ENCODE peak calls at places on chromosomes 3 and 15, in ten cellular contexts. R, A, G, M, Q, D, B, C, O and I are unnamed samples.
A peak's percentile ranks its signal among the peaks of the same experiment; 100 is the strongest.

GRCh38 chr3:188021041-188021440 is 132.9 kb upstream of the LPP start:
- DNase-seq in B (no peak), M (no peak), O (no peak), Q (peak; percentile 13), C (no peak), G (no peak), R (no peak), D (no peak), A (no peak), I (no peak)

GRCh38 chr3:171792549-171792948 is 17.7 kb downstream of the PLD1 start:
- DNase-seq in C (no peak), D (no peak), R (no peak), M (no peak), A (no peak), B (no peak), G (peak; percentile 48), O (no peak), Q (no peak), I (no peak)

GRCh38 chr3:175728566-175728965 is 869.4 kb downstream of the NAALADL2 start:
- DNase-seq in C (no peak), D (no peak), O (no peak), Q (no peak), M (no peak), G (no peak), B (no peak), R (no peak), A (no peak), I (no peak)

GRCh38 chr3:10551821-10552630 is 46.6 kb upstream of the ATP2B2 start:
- DNase-seq in O (peak; percentile 85), R (peak; percentile 47), Q (peak; percentile 19), D (peak; percentile 12), A (peak; percentile 49), C (peak; percentile 78), G (no peak), M (no peak), B (peak; percentile 53), I (no peak)

GRCh38 chr3:169034401-169034800 is 629.1 kb downstream of the MECOM start:
- DNase-seq in Q (peak; percentile 67), O (no peak), C (no peak), R (no peak), A (no peak), M (no peak), B (no peak), D (no peak), G (no peak), I (no peak)

GRCh38 chr3:43343778-43344177 is 57.4 kb downstream of the SNRK start:
- DNase-seq in O (no peak), Q (no peak), M (no peak), C (no peak), D (no peak), B (no peak), G (no peak), R (no peak), A (no peak), I (no peak)

GRCh38 chr3:23221136-23221535 is 18.0 kb downstream of the UBE2E2 start:
- DNase-seq in M (no peak), B (no peak), Q (no peak), C (no peak), R (no peak), G (no peak), A (no peak), D (no peak), O (no peak), I (no peak)

GRCh38 chr3:72178463-72179106 is 393.6 kb upstream of the PROK2 start:
- DNase-seq in A (no peak), R (no peak), D (no peak), O (no peak), G (no peak), B (no peak), C (no peak), Q (no peak), M (no peak), I (no peak)

GRCh38 chr15:28960979-28961378 is 75.2 kb downstream of the APBA2 start:
- DNase-seq in M (no peak), C (no peak), R (no peak), D (no peak), O (no peak), Q (peak; percentile 95), B (no peak), G (no peak), A (no peak), I (no peak)

GRCh38 chr3:168620854-168621253 is 525.1 kb upstream of the GOLIM4 start:
- DNase-seq in M (peak; percentile 88), Q (no peak), B (no peak), O (no peak), G (no peak), C (no peak), D (no peak), R (no peak), A (no peak), I (peak; percentile 59)

GRCh38 chr3:182389041-182389815 is 404.1 kb upstream of the ATP11B start:
- DNase-seq in O (no peak), M (no peak), Q (no peak), D (no peak), B (no peak), R (no peak), A (no peak), C (no peak), G (no peak), I (no peak)

GRCh38 chr3:184448321-184449160 is 68.7 kb downstream of the CHRD start:
- DNase-seq in A (no peak), C (peak; percentile 66), O (no peak), R (no peak), Q (peak; percentile 71), M (no peak), D (no peak), G (no peak), B (no peak), I (no peak)

GRCh38 chr3:119557874-119558264 is 1.5 kb downstream of the CD80 start:
- DNase-seq in B (no peak), O (no peak), A (no peak), M (no peak), G (no peak), C (no peak), Q (no peak), R (no peak), D (no peak), I (no peak)

GRCh38 chr3:136512391-136512790 is 239.8 kb downstream of the STAG1 start:
- DNase-seq in O (no peak), C (no peak), A (no peak), M (no peak), B (no peak), D (no peak), G (no peak), R (no peak), Q (peak; percentile 68), I (no peak)

GRCh38 chr15:67708500-67708899 is 116.8 kb upstream of the SKOR1 start:
- DNase-seq in Q (no peak), R (no peak), D (no peak), M (no peak), C (no peak), A (no peak), B (no peak), G (no peak), O (no peak), I (no peak)

DNA sequence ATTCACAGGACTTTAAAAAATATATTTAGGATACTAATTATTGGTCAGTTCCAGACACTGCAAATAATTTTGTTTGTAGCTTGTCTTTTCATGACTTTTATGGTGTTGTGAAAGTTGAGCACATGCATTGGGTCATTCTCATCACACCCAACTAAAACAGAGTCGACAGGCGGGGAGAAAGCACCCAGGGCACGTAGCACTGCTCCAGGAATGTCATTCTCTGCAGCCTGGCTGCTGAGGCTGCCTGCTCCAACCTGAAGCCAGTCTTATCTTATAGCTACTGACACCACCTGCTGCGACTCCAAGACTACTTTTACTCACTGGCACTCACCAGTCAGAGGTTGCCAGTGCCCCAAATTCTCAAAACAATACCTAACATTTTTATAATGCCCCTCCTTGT is 56.9 kb downstream of the ACAD9 start:
- DNase-seq in C (no peak), B (no peak), M (no peak), G (no peak), D (no peak), Q (no peak), A (no peak), R (no peak), O (no peak), I (no peak)
- H3K27me3 ChIP-seq in C (no peaks in the 10 kb centered on the region), B (peaks cover 3% of the 10 kb centered on the region), M (no peaks in the 10 kb centered on the region), G (no peaks in the 10 kb centered on the region), D (peaks cover 4% of the 10 kb centered on the region), Q (peaks cover 28% of the 10 kb centered on the region), A (no peaks in the 10 kb centered on the region), R (no peaks in the 10 kb centered on the region), O (no peaks in the 10 kb centered on the region), I (no peaks in the 10 kb centered on the region)

GRCh38 chr15:59166156-59166555 is 40.5 kb upstream of the LDHAL6B start:
- DNase-seq in R (no peak), B (no peak), O (no peak), D (no peak), G (no peak), M (no peak), C (no peak), Q (peak; percentile 27), A (no peak), I (no peak)
- H3K27ac ChIP-seq in R (no peak overlapping the region), B (no peak overlapping the region), O (peak overlapping the region; percentile 68), D (peak overlapping the region; percentile 23), G (no peak overlapping the region), M (no peak overlapping the region), C (no peak overlapping the region), Q (peak overlapping the region; percentile 52), A (no peak overlapping the region), I (no peak overlapping the region)

GRCh38 chr3:58135712-58136543 is 74.8 kb downstream of the DNASE1L3 start:
- DNase-seq in Q (no peak), D (no peak), R (no peak), B (no peak), A (no peak), C (no peak), O (no peak), G (peak; percentile 90), M (peak; percentile 13), I (no peak)
- H3K36me3 ChIP-seq in Q (peaks cover 72% of the 10 kb centered on the region), D (peaks cover 95% of the 10 kb centered on the region), R (no peaks in the 10 kb centered on the region), B (peaks cover 30% of the 10 kb centered on the region), A (peaks cover 22% of the 10 kb centered on the region), C (peaks cover 22% of the 10 kb centered on the region), O (peaks cover 67% of the 10 kb centered on the region), G (peaks cover 70% of the 10 kb centered on the region), M (peaks cover 49% of the 10 kb centered on the region), I (peaks cover 12% of the 10 kb centered on the region)

GRCh38 chr3:53630547-53630946 is 136.1 kb downstream of the CACNA1D start:
- DNase-seq in O (no peak), M (no peak), D (no peak), B (no peak), G (no peak), Q (no peak), R (no peak), C (no peak), A (no peak), I (no peak)

GRCh38 chr3:53629396-53629711 is 134.9 kb downstream of the CACNA1D start:
- DNase-seq in Q (no peak), C (no peak), B (no peak), G (no peak), O (no peak), D (no peak), M (no peak), R (no peak), A (no peak), I (no peak)

GRCh38 chr3:53633197-53633787 is 138.9 kb downstream of the CACNA1D start:
- DNase-seq in M (no peak), A (no peak), R (no peak), O (no peak), D (no peak), C (no peak), G (no peak), B (no peak), Q (no peak), I (no peak)

DNA sequence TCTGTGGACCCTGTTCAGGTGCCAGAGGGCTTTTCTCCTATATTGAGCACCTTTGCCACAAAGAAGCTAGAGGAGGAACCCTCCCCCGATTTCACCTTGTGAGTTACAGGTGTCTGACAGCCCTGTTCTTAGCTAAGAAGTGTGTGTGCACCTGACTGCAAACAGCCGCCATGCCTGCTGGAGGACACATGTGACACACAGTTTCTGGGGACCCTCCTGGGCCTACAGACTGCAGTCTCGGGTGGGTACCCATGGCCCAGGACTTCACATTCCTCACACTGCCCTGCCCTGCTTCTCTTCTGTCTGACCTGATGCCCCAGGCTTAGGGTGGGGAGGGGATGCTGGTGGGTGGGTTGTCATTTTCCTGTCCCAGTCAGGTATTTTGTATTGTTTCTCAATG is 140.6 kb downstream of the CACNA1D start:
- DNase-seq in R (no peak), B (no peak), C (no peak), A (no peak), Q (no peak), O (no peak), D (no peak), G (no peak), M (no peak), I (no peak)
- H3K27me3 ChIP-seq in R (peaks cover 3% of the 10 kb centered on the region), B (no peaks in the 10 kb centered on the region), C (no peaks in the 10 kb centered on the region), A (no peaks in the 10 kb centered on the region), Q (no peaks in the 10 kb centered on the region), O (no peaks in the 10 kb centered on the region), D (no peaks in the 10 kb centered on the region), G (no peaks in the 10 kb centered on the region), M (no peaks in the 10 kb centered on the region), I (no peaks in the 10 kb centered on the region)